ENCODE peak calls at places on chromosomes 3 and 15, in nine cellular contexts. U is lower lobe of right lung, E is trophoblast cell, Q is psoas muscle, K is tibial nerve, J is transverse colon, O is pancreas, W is IMR-90, I is A673. F is an unnamed sample. For H3K4me1, the result is how much of the 10 kb centered on the place peaks cover.

GRCh38 chr15:66715736-66716667 is 14.0 kb downstream of the SMAD6 start:
- DNase-seq in U (no peak), E (no peak), Q (no peak), K (no peak), J (no peak), O (no peak), W (no peak), I (peak), F (no peak)

GRCh38 chr3:42192334-42193200 is 73.4 kb downstream of the CCK start:
- DNase-seq in U (no peak), E (peak), Q (no peak), K (no peak), J (no peak), O (no peak), W (peak), I (no peak), F (no peak)

GRCh38 chr3:20105513-20106280 is 65.5 kb downstream of the KAT2B start:
- DNase-seq in U (no peak), E (no peak), Q (no peak), K (no peak), J (no peak), O (no peak), W (no peak), I (no peak), F (no peak)

GRCh38 chr3:46926871-46927717 is 49.5 kb downstream of the CCDC12 start:
- DNase-seq in U (peak), E (no peak), Q (peak), K (no peak), J (peak), O (no peak), W (no peak), I (no peak), F (peak)

GRCh38 chr3:27943106-27943505 is 221.0 kb upstream of the EOMES start:
- DNase-seq in U (no peak), E (peak), Q (no peak), K (no peak), J (no peak), O (no peak), W (no peak), I (peak), F (peak)

GRCh38 chr15:69762373-69763148 is 309.9 kb downstream of the RPLP1 start:
- DNase-seq in U (no peak), E (peak), Q (no peak), K (no peak), J (no peak), O (no peak), W (no peak), I (peak), F (peak)

GRCh38 chr3:89173546-89173945 is 66.1 kb downstream of the EPHA3 start:
- DNase-seq in U (no peak), E (no peak), Q (no peak), K (no peak), J (no peak), O (no peak), W (peak), I (no peak), F (no peak)

GRCh38 chr3:58994746-58995330 is 55.0 kb downstream of the CFAP20DC start:
- DNase-seq in U (no peak), E (peak), Q (no peak), K (no peak), J (peak), O (no peak), W (peak), I (peak), F (peak)

GRCh38 chr15:40769310-40770146 is at the start of gene C15orf62:
- DNase-seq in U (peak), E (no peak), Q (no peak), K (peak), J (peak), O (no peak), W (peak), I (peak), F (no peak)

GRCh38 chr3:66490984-66491383 is 9.8 kb downstream of the LRIG1 start:
- DNase-seq in U (no peak), E (no peak), Q (no peak), K (no peak), J (no peak), O (no peak), W (peak), I (no peak), F (no peak)

GRCh38 chr3:177410734-177411133 is 213.5 kb upstream of the TBL1XR1 start:
- DNase-seq in U (no peak), E (no peak), Q (no peak), K (no peak), J (peak), O (no peak), W (no peak), I (no peak), F (no peak)

GRCh38 chr15:97319316-97319715 is 641.2 kb upstream of the ARRDC4 start:
- DNase-seq in U (no peak), E (no peak), Q (no peak), K (no peak), J (no peak), O (no peak), W (no peak), I (no peak), F (no peak)

GRCh38 chr3:189355481-189356201 is 183.9 kb downstream of the TPRG1 start:
- DNase-seq in U (no peak), E (peak), Q (no peak), K (no peak), J (peak), O (no peak), W (peak), I (no peak), F (peak)

GRCh38 chr3:144221771-144222170 is 250.1 kb downstream of the DIPK2A start:
- DNase-seq in U (no peak), E (no peak), Q (no peak), K (no peak), J (no peak), O (no peak), W (no peak), I (no peak), F (no peak)

GRCh38 chr3:23440416-23441294 is 237.5 kb downstream of the UBE2E2 start:
- DNase-seq in U (no peak), E (no peak), Q (no peak), K (no peak), J (no peak), O (no peak), W (no peak), I (no peak), F (no peak)

GRCh38 chr15:56732135-56732880 is 1.0 kb downstream of the ZNF280D start:
- DNase-seq in U (no peak), E (peak), Q (no peak), K (no peak), J (peak), O (no peak), W (peak), I (peak), F (peak)

GRCh38 chr3:178260887-178261286 is 275.3 kb upstream of the KCNMB2 start:
- DNase-seq in U (no peak), E (no peak), Q (no peak), K (no peak), J (no peak), O (no peak), W (no peak), I (no peak), F (peak)

GRCh38 chr3:196627043-196627442 is 12.5 kb upstream of the NRROS start:
- DNase-seq in U (no peak), E (no peak), Q (no peak), K (no peak), J (no peak), O (no peak), W (no peak), I (peak), F (no peak)

GRCh38 chr3:46062679-46063078 is 35.4 kb upstream of the XCR1 start:
- DNase-seq in U (no peak), E (no peak), Q (no peak), K (no peak), J (no peak), O (no peak), W (no peak), I (no peak), F (no peak)

GRCh38 chr3:114274929-114275328 is 18.9 kb upstream of the TIGIT start:
- DNase-seq in U (no peak), E (no peak), Q (no peak), K (no peak), J (no peak), O (no peak), W (peak), I (no peak), F (no peak)

GRCh38 chr3:64259646-64260045 is 34.4 kb upstream of the PRICKLE2 start:
- DNase-seq in U (no peak), E (no peak), Q (no peak), K (no peak), J (no peak), O (no peak), W (no peak), I (no peak), F (no peak)

GRCh38 chr3:141015486-141015885 is 35.7 kb upstream of the SPSB4 start:
- DNase-seq in U (no peak), E (no peak), Q (no peak), K (no peak), J (no peak), O (no peak), W (no peak), I (no peak), F (no peak)

GRCh38 chr3:62992520-62992919 is 117.3 kb upstream of the CADPS start:
- DNase-seq in U (no peak), E (no peak), Q (no peak), K (no peak), J (no peak), O (no peak), W (no peak), I (no peak), F (no peak)

GRCh38 chr15:70267879-70268278 is 170.2 kb upstream of the TLE3 start:
- DNase-seq in U (no peak), E (peak), Q (peak), K (no peak), J (no peak), O (no peak), W (peak), I (no peak), F (no peak)

GRCh38 chr3:77459926-77460325 is 420.0 kb downstream of the ROBO2 start:
- DNase-seq in U (no peak), E (no peak), Q (no peak), K (no peak), J (no peak), O (no peak), W (no peak), I (no peak), F (no peak)

GRCh38 chr15:38600241-38600640 is 35.6 kb upstream of the RASGRP1 start:
- DNase-seq in U (no peak), E (no peak), Q (no peak), K (no peak), J (no peak), O (no peak), W (no peak), I (no peak), F (no peak)

GRCh38 chr3:193872265-193872753 is 263.6 kb upstream of the HES1 start:
- DNase-seq in U (no peak), E (peak), Q (no peak), K (no peak), J (peak), O (no peak), W (peak), I (no peak), F (peak)

GRCh38 chr15:64743691-64744090 is 31.7 kb downstream of the RBPMS2 start:
- DNase-seq in U (no peak), E (peak), Q (no peak), K (no peak), J (no peak), O (no peak), W (no peak), I (no peak), F (no peak)
- H3K4me1 ChIP-seq in U (under half), E (under half), Q (under half), K (under half), J (under half), O (under half), W (under half), I (under half), F (under half)

DNA sequence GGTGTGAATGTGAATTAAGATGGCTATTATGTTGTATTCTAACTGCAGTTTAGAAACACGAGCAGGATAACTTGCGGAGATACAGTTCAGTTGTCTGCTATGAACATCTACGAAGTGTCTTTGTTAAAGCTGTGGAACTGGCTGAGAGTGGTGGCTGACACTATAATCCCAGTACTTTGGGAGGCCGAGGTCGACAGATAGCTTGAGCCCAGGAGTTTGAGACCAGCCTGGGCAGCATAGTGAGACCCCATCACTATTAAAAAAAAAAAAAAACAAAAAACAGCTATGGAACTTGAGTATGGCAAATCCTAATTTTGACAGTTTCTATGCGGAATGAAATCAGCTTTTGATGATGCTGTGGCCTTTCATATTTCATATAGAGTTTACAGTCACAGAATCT is 1.7 kb downstream of the EAF1 start:
- DNase-seq in U (no peak), E (no peak), Q (no peak), K (no peak), J (no peak), O (no peak), W (no peak), I (no peak), F (no peak)
- H3K4me3 ChIP-seq in U (peak), E (no peak), Q (peak), K (no peak), J (no peak), O (no peak), W (peak), I (peak), F (peak)

GRCh38 chr3:53171827-53172505 is 11.0 kb downstream of the PRKCD start:
- DNase-seq in U (no peak), E (no peak), Q (no peak), K (no peak), J (no peak), O (no peak), W (no peak), I (no peak), F (no peak)

GRCh38 chr3:53171109-53171453 is 10.1 kb downstream of the PRKCD start:
- DNase-seq in U (no peak), E (no peak), Q (no peak), K (no peak), J (no peak), O (no peak), W (no peak), I (no peak), F (no peak)

GRCh38 chr3:53169832-53170324 is 8.9 kb downstream of the PRKCD start:
- DNase-seq in U (no peak), E (no peak), Q (no peak), K (no peak), J (no peak), O (no peak), W (no peak), I (no peak), F (no peak)

GRCh38 chr3:53169045-53169831 is 8.2 kb downstream of the PRKCD start:
- DNase-seq in U (peak), E (no peak), Q (no peak), K (no peak), J (no peak), O (no peak), W (no peak), I (no peak), F (no peak)

GRCh38 chr3:53170325-53171108 is 9.5 kb downstream of the PRKCD start:
- DNase-seq in U (peak), E (peak), Q (no peak), K (no peak), J (peak), O (no peak), W (no peak), I (no peak), F (no peak)
- H3K4me1 ChIP-seq in U (half or more), E (under half), Q (under half), K (under half), J (under half), O (under half), W (under half), I (under half), F (under half)

GRCh38 chr3:122081543-122081942 is 26.4 kb downstream of the CD86 start:
- DNase-seq in U (no peak), E (no peak), Q (no peak), K (no peak), J (no peak), O (no peak), W (no peak), I (no peak), F (no peak)
- H3K4me3 ChIP-seq in U (no peak), E (no peak), Q (no peak), K (no peak), J (no peak), O (no peak), W (no peak), I (no peak), F (no peak)

GRCh38 chr3:155884292-155884691 is 13.8 kb downstream of the GMPS start:
- DNase-seq in U (no peak), E (no peak), Q (no peak), K (no peak), J (no peak), O (no peak), W (no peak), I (no peak), F (no peak)

GRCh38 chr3:155889952-155890351 is 19.5 kb downstream of the GMPS start:
- DNase-seq in U (no peak), E (no peak), Q (no peak), K (no peak), J (no peak), O (no peak), W (no peak), I (no peak), F (no peak)

GRCh38 chr3:155889212-155889611 is 18.8 kb downstream of the GMPS start:
- DNase-seq in U (no peak), E (no peak), Q (no peak), K (no peak), J (no peak), O (no peak), W (no peak), I (no peak), F (no peak)

GRCh38 chr3:155885299-155885698 is 14.8 kb downstream of the GMPS start:
- DNase-seq in U (no peak), E (no peak), Q (no peak), K (no peak), J (no peak), O (no peak), W (no peak), I (no peak), F (no peak)

DNA sequence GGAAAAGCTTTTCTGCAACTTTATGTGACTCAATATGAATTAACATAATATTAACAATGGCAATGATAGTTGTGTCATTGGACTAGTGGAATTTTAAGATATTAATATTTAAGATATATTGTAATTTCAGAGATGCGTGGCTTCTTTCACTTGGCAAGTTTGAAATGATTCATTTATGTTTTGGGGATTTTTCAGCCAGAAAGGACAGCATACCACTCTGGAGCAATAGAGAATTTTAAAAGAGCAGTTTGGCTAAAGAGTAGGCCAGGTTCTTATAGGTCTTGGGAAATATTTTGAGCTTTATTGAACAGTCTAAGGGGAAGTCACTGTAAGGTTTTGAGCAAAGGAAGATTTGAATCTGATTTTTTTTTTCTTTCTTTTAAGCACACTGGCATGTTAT is 16.5 kb downstream of the GMPS start:
- DNase-seq in U (no peak), E (no peak), Q (no peak), K (no peak), J (no peak), O (no peak), W (no peak), I (no peak), F (no peak)
- H3K4me1 ChIP-seq in U (under half), E (under half), Q (under half), K (under half), J (under half), O (under half), W (under half), I (under half), F (under half)

GRCh38 chr3:181712190-181712504 is 422 bp downstream of the SOX2 start:
- DNase-seq in U (no peak), E (no peak), Q (no peak), K (no peak), J (no peak), O (no peak), W (no peak), I (peak), F (no peak)
- H3K4me3 ChIP-seq in U (peak), E (peak), Q (peak), K (peak), J (peak), O (peak), W (peak), I (peak), F (peak)

DNA sequence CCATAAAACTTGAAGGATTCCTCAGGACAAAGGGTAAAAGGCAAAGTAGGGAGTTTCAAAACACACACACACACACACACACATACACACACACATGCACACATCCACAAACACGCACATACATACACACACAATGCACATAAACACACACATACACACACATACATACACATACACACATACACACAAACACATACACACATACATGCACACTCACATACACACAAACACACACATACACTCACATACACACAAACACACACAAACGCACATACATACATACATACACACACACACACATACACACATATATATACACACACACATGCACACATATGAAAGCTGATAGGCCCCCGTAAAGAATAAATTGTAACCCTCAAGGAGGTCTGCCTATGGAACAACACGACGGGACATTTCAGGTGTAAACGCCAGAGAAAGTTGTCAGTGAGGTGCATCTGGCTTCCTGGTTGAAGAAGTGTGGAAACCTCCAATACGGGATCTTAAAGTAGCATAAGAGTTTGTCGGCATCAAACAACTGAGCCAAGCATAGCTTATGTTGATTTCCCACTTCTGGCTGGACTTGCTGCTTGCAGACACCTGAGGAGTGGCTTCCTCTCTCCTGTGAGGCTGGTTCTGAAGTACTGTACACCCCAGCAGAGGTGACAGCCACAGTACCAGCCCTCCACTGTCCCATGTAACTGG is 5.8 kb downstream of the RFTN1 start:
- DNase-seq in U (no peak), E (no peak), Q (no peak), K (no peak), J (no peak), O (no peak), W (no peak), I (no peak), F (no peak)
- H3K4me1 ChIP-seq in U (half or more), E (under half), Q (under half), K (under half), J (under half), O (under half), W (under half), I (under half), F (under half)

GRCh38 chr3:129343643-129344360 is 65.1 kb downstream of the HMCES start:
- DNase-seq in U (peak), E (peak), Q (peak), K (no peak), J (peak), O (peak), W (no peak), I (peak), F (no peak)
- H3K4me3 ChIP-seq in U (peak), E (peak), Q (peak), K (peak), J (no peak), O (peak), W (no peak), I (peak), F (no peak)

DNA sequence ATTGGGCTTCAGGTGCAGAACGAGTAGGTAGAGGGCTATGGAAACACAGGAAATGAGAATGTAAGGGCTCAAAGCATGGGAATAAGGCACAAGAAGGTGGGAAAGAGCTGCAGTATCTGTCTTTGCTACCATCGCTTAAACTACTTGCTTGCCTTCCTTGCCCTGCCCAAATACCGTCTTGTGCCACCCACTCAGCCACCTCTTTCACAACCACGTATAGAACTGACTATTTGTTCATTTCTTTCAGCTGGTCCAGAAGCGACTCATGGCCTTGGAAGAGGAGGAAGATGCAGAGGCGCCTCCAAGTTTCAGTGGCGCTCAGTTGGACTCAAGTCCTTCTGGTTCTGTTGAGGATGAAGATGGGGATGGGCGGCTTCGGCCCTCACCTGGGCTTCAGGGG is 11.8 kb downstream of the LPCAT4 start:
- DNase-seq in U (no peak), E (no peak), Q (no peak), K (no peak), J (no peak), O (no peak), W (no peak), I (no peak), F (no peak)
- H3K4me1 ChIP-seq in U (under half), E (under half), Q (under half), K (under half), J (under half), O (under half), W (under half), I (under half), F (under half)

GRCh38 chr15:101615986-101616848 is 36.0 kb downstream of the TM2D3 start:
- DNase-seq in U (no peak), E (peak), Q (peak), K (no peak), J (peak), O (peak), W (peak), I (peak), F (peak)
- H3K4me3 ChIP-seq in U (peak), E (no peak), Q (peak), K (no peak), J (no peak), O (peak), W (no peak), I (no peak), F (peak)

F was measured in Caco-2.